ENCODE peak calls at places on chromosomes 6 and 20, in eight cellular contexts. One of them, this sample, is unnamed.

GRCh38 chr6:158536891-158537798 is 22.7 kb upstream of the TMEM181 start:
- DNase-seq in GM23338: peak; percentile 80
- DNase-seq in HCT116: peak; percentile 13
- DNase-seq in mammary epithelial cell: peak; percentile 25
- DNase-seq in fibroblast of lung: peak; percentile 15
- DNase-seq in astrocyte: peak; percentile 35
- DNase-seq in A673: peak; percentile 78
- DNase-seq in H1: no peak
- DNase-seq in this sample: peak; percentile 33

GRCh38 chr6:89997456-89998445 is 103.5 kb downstream of the GJA10 start:
- DNase-seq in HCT116: no peak
- DNase-seq in mammary epithelial cell: no peak
- DNase-seq in H1: no peak
- DNase-seq in fibroblast of lung: peak; percentile 63
- DNase-seq in A673: no peak
- DNase-seq in astrocyte: peak; percentile 82
- DNase-seq in GM23338: no peak
- DNase-seq in this sample: no peak

GRCh38 chr6:142820336-142821016 is 124.5 kb downstream of the HIVEP2 start:
- DNase-seq in mammary epithelial cell: no peak
- DNase-seq in A673: no peak
- DNase-seq in astrocyte: no peak
- DNase-seq in HCT116: no peak
- DNase-seq in fibroblast of lung: peak; percentile 29
- DNase-seq in H1: no peak
- DNase-seq in GM23338: no peak
- DNase-seq in this sample: no peak

GRCh38 chr6:14743126-14743464 is 502.8 kb upstream of the JARID2 start:
- DNase-seq in HCT116: no peak
- DNase-seq in H1: no peak
- DNase-seq in astrocyte: no peak
- DNase-seq in mammary epithelial cell: no peak
- DNase-seq in A673: no peak
- DNase-seq in GM23338: no peak
- DNase-seq in fibroblast of lung: no peak
- DNase-seq in this sample: no peak

GRCh38 chr6:134574491-134574890 is 256.6 kb upstream of the SGK1 start:
- DNase-seq in GM23338: no peak
- DNase-seq in mammary epithelial cell: no peak
- DNase-seq in HCT116: no peak
- DNase-seq in fibroblast of lung: no peak
- DNase-seq in H1: no peak
- DNase-seq in A673: no peak
- DNase-seq in astrocyte: no peak
- DNase-seq in this sample: no peak

GRCh38 chr6:153092082-153093013 is 38.7 kb downstream of the RGS17 start:
- DNase-seq in A673: peak; percentile 61
- DNase-seq in astrocyte: peak; percentile 84
- DNase-seq in H1: no peak
- DNase-seq in mammary epithelial cell: peak; percentile 76
- DNase-seq in GM23338: no peak
- DNase-seq in fibroblast of lung: peak; percentile 96
- DNase-seq in HCT116: peak; percentile 48
- DNase-seq in this sample: peak; percentile 55

GRCh38 chr20:22578221-22579118 is 5.9 kb downstream of the FOXA2 start:
- DNase-seq in A673: no peak
- DNase-seq in fibroblast of lung: no peak
- DNase-seq in astrocyte: no peak
- DNase-seq in H1: no peak
- DNase-seq in HCT116: no peak
- DNase-seq in mammary epithelial cell: no peak
- DNase-seq in GM23338: no peak
- DNase-seq in this sample: peak; percentile 39

GRCh38 chr6:110996661-110997060 is 14.8 kb downstream of the RPF2 start:
- DNase-seq in H1: no peak
- DNase-seq in HCT116: no peak
- DNase-seq in mammary epithelial cell: no peak
- DNase-seq in fibroblast of lung: no peak
- DNase-seq in GM23338: no peak
- DNase-seq in A673: no peak
- DNase-seq in astrocyte: no peak
- DNase-seq in this sample: no peak

GRCh38 chr6:15628499-15629131 is 34.2 kb downstream of the DTNBP1 start:
- DNase-seq in astrocyte: peak; percentile 90
- DNase-seq in fibroblast of lung: peak; percentile 86
- DNase-seq in GM23338: no peak
- DNase-seq in mammary epithelial cell: peak; percentile 71
- DNase-seq in H1: no peak
- DNase-seq in HCT116: no peak
- DNase-seq in A673: peak; percentile 44
- DNase-seq in this sample: peak; percentile 13

GRCh38 chr20:38926934-38927616 is 858 bp downstream of the FAM83D start:
- DNase-seq in astrocyte: no peak
- DNase-seq in fibroblast of lung: peak; percentile 50
- DNase-seq in GM23338: no peak
- DNase-seq in mammary epithelial cell: peak; percentile 8
- DNase-seq in H1: no peak
- DNase-seq in A673: peak; percentile 25
- DNase-seq in HCT116: no peak
- DNase-seq in this sample: peak; percentile 22

GRCh38 chr6:26500102-26500501 is at the start of gene BTN1A1:
- DNase-seq in fibroblast of lung: no peak
- DNase-seq in GM23338: peak; percentile 58
- DNase-seq in HCT116: no peak
- DNase-seq in A673: no peak
- DNase-seq in mammary epithelial cell: no peak
- DNase-seq in astrocyte: no peak
- DNase-seq in H1: no peak
- DNase-seq in this sample: no peak

GRCh38 chr6:17816921-17817611 is 110.3 kb upstream of the NUP153 start:
- DNase-seq in astrocyte: no peak
- DNase-seq in GM23338: no peak
- DNase-seq in mammary epithelial cell: no peak
- DNase-seq in HCT116: no peak
- DNase-seq in H1: no peak
- DNase-seq in A673: peak; percentile 20
- DNase-seq in fibroblast of lung: peak; percentile 45
- DNase-seq in this sample: peak; percentile 41

GRCh38 chr6:84773431-84774173 is 9.2 kb upstream of the TBX18 start:
- DNase-seq in A673: peak; percentile 68
- DNase-seq in fibroblast of lung: no peak
- DNase-seq in GM23338: peak; percentile 69
- DNase-seq in astrocyte: no peak
- DNase-seq in H1: no peak
- DNase-seq in HCT116: no peak
- DNase-seq in mammary epithelial cell: peak; percentile 37
- DNase-seq in this sample: no peak

GRCh38 chr20:52175840-52176239 is 15.7 kb downstream of the ZFP64 start:
- DNase-seq in HCT116: no peak
- DNase-seq in fibroblast of lung: no peak
- DNase-seq in H1: no peak
- DNase-seq in GM23338: no peak
- DNase-seq in mammary epithelial cell: no peak
- DNase-seq in astrocyte: no peak
- DNase-seq in A673: no peak
- DNase-seq in this sample: no peak

GRCh38 chr6:158143700-158144099 is 24.4 kb downstream of the SERAC1 start:
- DNase-seq in GM23338: peak; percentile 76
- DNase-seq in mammary epithelial cell: peak; percentile 19
- DNase-seq in astrocyte: no peak
- DNase-seq in fibroblast of lung: peak; percentile 42
- DNase-seq in A673: peak; percentile 40
- DNase-seq in H1: no peak
- DNase-seq in HCT116: no peak
- DNase-seq in this sample: peak; percentile 30

GRCh38 chr6:10883312-10884244 is 1.7 kb upstream of the GCM2 start:
- DNase-seq in mammary epithelial cell: no peak
- DNase-seq in GM23338: peak; percentile 49
- DNase-seq in H1: no peak
- DNase-seq in A673: no peak
- DNase-seq in fibroblast of lung: no peak
- DNase-seq in HCT116: no peak
- DNase-seq in astrocyte: no peak
- DNase-seq in this sample: no peak

GRCh38 chr20:61126369-61127195 is 125.5 kb upstream of the CDH4 start:
- DNase-seq in A673: no peak
- DNase-seq in fibroblast of lung: no peak
- DNase-seq in H1: no peak
- DNase-seq in astrocyte: no peak
- DNase-seq in mammary epithelial cell: no peak
- DNase-seq in GM23338: no peak
- DNase-seq in HCT116: no peak
- DNase-seq in this sample: no peak

GRCh38 chr6:165811512-165811911 is 148.5 kb upstream of the PDE10A start:
- DNase-seq in fibroblast of lung: no peak
- DNase-seq in A673: no peak
- DNase-seq in H1: no peak
- DNase-seq in HCT116: no peak
- DNase-seq in GM23338: no peak
- DNase-seq in mammary epithelial cell: no peak
- DNase-seq in astrocyte: no peak
- DNase-seq in this sample: peak; percentile 8

GRCh38 chr20:32585519-32586127 is 490 bp upstream of the NOL4L start:
- DNase-seq in GM23338: peak; percentile 80
- DNase-seq in fibroblast of lung: no peak
- DNase-seq in HCT116: no peak
- DNase-seq in A673: no peak
- DNase-seq in mammary epithelial cell: no peak
- DNase-seq in H1: no peak
- DNase-seq in astrocyte: no peak
- DNase-seq in this sample: no peak
- TF ChIP-seq EZH2 in GM23338: peak; percentile 86
- TF ChIP-seq EZH2 in fibroblast of lung: peak; percentile 75
- TF ChIP-seq EZH2 in HCT116: no peak
- TF ChIP-seq EZH2 in A673: peak; percentile 90
- TF ChIP-seq EZH2 in mammary epithelial cell: no peak
- TF ChIP-seq EZH2 in H1: peak; percentile 51
- TF ChIP-seq EZH2 in astrocyte: peak; percentile 80
- TF ChIP-seq EZH2 in this sample: no peak

GRCh38 chr6:163260911-163261310 is 153.6 kb upstream of the QKI start:
- DNase-seq in H1: no peak
- DNase-seq in fibroblast of lung: no peak
- DNase-seq in A673: no peak
- DNase-seq in GM23338: peak; percentile 55
- DNase-seq in HCT116: no peak
- DNase-seq in astrocyte: no peak
- DNase-seq in mammary epithelial cell: no peak
- DNase-seq in this sample: no peak
- H3K4me3 ChIP-seq in H1: peak overlapping the region; percentile 32
- H3K4me3 ChIP-seq in fibroblast of lung: no peak overlapping the region
- H3K4me3 ChIP-seq in A673: no peak overlapping the region
- H3K4me3 ChIP-seq in GM23338: peak overlapping the region; percentile 41
- H3K4me3 ChIP-seq in HCT116: no peak overlapping the region
- H3K4me3 ChIP-seq in astrocyte: peak overlapping the region; percentile 27
- H3K4me3 ChIP-seq in mammary epithelial cell: no peak overlapping the region
- H3K4me3 ChIP-seq in this sample: no peak overlapping the region

DNA sequence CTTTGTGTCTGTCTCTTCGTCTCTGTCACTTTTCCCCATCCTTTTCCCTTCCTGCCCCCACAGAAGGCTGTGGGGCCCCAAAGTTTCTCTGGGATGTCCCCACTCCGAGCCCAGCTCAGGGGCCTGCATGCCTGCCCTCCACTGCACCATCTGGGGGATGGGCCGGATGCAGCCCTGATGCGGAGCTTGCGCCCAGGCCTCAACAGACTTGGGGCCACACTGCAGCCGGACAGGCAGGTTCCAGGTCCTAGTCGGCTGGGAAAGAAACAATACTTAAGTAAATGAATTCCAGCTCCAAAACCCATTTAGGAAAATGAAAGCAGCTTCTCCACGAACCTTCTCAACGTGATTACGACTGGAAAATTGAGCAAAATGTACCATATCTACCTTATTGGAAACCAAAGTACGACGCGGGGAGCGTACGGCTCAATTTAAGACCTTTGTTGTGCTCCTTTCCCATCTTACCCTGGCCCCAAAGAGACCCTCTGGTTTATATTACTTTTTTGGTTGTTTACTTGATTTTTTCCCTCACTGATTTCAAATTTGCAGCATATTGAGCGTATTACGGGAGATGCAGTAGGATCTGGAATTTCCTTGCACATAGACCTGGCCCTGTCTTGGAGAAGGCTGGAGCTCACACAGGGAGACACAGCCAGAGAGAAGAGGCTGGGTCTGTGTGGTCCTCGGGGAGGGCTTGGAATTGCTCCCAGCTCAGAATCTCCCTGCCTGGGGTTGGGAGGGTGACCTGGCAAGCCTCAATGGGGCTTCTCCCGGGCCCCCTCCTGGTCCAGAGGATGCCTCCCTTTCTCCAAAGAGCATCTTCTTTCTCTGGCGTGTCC is 8.0 kb downstream of the FOXC1 start:
- DNase-seq in H1: no peak
- DNase-seq in GM23338: peak; percentile 66
- DNase-seq in A673: no peak
- DNase-seq in fibroblast of lung: no peak
- DNase-seq in HCT116: no peak
- DNase-seq in mammary epithelial cell: no peak
- DNase-seq in astrocyte: no peak
- DNase-seq in this sample: no peak
- TF ChIP-seq EZH2 in H1: no peak
- TF ChIP-seq EZH2 in GM23338: peak; percentile 78
- TF ChIP-seq EZH2 in A673: no peak
- TF ChIP-seq EZH2 in fibroblast of lung: no peak
- TF ChIP-seq EZH2 in HCT116: no peak
- TF ChIP-seq EZH2 in mammary epithelial cell: no peak
- TF ChIP-seq EZH2 in astrocyte: no peak
- TF ChIP-seq EZH2 in this sample: no peak

DNA sequence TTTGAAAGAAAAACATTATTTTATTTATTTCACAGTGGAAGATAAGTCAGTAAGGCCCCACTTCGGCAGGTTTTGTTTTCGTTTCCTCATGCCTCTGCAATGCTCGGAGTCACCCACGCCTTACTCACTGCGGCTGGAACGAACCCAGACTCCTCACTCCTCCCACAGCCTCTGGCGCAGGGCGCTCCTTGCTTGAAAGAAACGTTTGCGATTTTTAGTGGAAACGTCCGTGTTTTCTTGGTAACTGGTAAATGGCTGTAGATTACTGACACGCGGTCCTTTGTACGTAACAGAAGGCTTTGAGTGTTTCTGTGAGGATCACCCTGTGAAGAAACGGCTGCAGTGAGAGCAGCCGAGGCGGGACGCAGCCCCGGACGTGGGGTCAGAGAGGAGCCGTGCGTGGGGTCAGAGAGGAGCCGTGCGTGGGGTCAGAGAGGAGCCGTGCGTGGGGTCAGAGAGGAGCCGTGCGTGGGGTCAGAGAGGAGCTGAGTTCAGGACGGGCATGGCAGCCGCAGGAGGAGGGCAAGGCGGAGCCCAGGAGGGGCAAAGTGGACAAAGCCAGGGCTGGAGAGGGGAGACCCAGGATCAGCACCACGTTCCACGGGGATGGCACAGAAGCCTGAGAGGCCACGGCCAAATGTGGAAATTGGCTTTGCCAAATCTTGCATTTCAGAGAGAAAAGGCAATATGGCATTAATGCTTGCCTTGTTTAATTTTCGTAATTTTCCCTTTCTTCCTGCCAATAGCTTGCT is 198.6 kb upstream of the THBS2 start:
- DNase-seq in GM23338: no peak
- DNase-seq in H1: no peak
- DNase-seq in A673: peak; percentile 77
- DNase-seq in mammary epithelial cell: peak; percentile 78
- DNase-seq in fibroblast of lung: peak; percentile 94
- DNase-seq in astrocyte: peak; percentile 86
- DNase-seq in HCT116: peak; percentile 45
- DNase-seq in this sample: no peak
- H3K4me3 ChIP-seq in GM23338: no peak overlapping the region
- H3K4me3 ChIP-seq in H1: no peak overlapping the region
- H3K4me3 ChIP-seq in A673: peak overlapping the region; percentile 16
- H3K4me3 ChIP-seq in mammary epithelial cell: peak overlapping the region; percentile 32
- H3K4me3 ChIP-seq in fibroblast of lung: peak overlapping the region; percentile 52
- H3K4me3 ChIP-seq in astrocyte: no peak overlapping the region
- H3K4me3 ChIP-seq in HCT116: peak overlapping the region; percentile 44
- H3K4me3 ChIP-seq in this sample: no peak overlapping the region